ENCODE peak calls at places on chromosomes 2 and 18, in five cellular contexts. R is CD4-positive, alpha-beta T cell; H is ELR; B is COLO829; N is hippocampal formation. W is an unnamed sample.

GRCh38 chr18:7645756-7646155 is 78.6 kb downstream of the PTPRM start:
- DNase-seq in R (no peak), H (no peak), B (no peak), N (no peak), W (no peak)

GRCh38 chr2:107303964-107304363 is 418.0 kb upstream of the ST6GAL2 start:
- DNase-seq in R (no peak), H (no peak), B (peak), N (no peak), W (no peak)

GRCh38 chr18:26480897-26481795 is 67.2 kb downstream of the KCTD1 start:
- DNase-seq in R (no peak), H (peak), B (peak), N (no peak), W (no peak)

GRCh38 chr2:179031731-179032408 is 18.1 kb downstream of the CCDC141 start:
- DNase-seq in R (no peak), H (peak), B (no peak), N (no peak), W (no peak)

GRCh38 chr2:162477011-162477410 is 133.1 kb downstream of the GCA start:
- DNase-seq in R (no peak), H (peak), B (no peak), N (no peak), W (no peak)

GRCh38 chr2:65056215-65056989 is at the start of gene CEP68:
- DNase-seq in R (peak), H (peak), B (peak), N (peak), W (peak)

GRCh38 chr2:25043241-25043867 is 1.5 kb downstream of the EFR3B start:
- DNase-seq in R (peak), H (peak), B (no peak), N (no peak), W (no peak)

GRCh38 chr2:100891911-100892642 is 72.1 kb downstream of the NPAS2 start:
- DNase-seq in R (no peak), H (peak), B (peak), N (no peak), W (no peak)

GRCh38 chr2:45435316-45435715 is 175.8 kb downstream of the SRBD1 start:
- DNase-seq in R (no peak), H (peak), B (no peak), N (no peak), W (no peak)

GRCh38 chr2:233409286-233409991 is 55.1 kb downstream of the DGKD start:
- DNase-seq in R (no peak), H (no peak), B (no peak), N (no peak), W (no peak)

GRCh38 chr2:239805043-239805329 is 220.2 kb downstream of the NDUFA10 start:
- DNase-seq in R (no peak), H (no peak), B (no peak), N (no peak), W (no peak)

GRCh38 chr2:21163213-21163612 is 39.4 kb downstream of the TDRD15 start:
- DNase-seq in R (no peak), H (no peak), B (no peak), N (no peak), W (no peak)

GRCh38 chr2:226800941-226801784 is 1.5 kb upstream of the IRS1 start:
- DNase-seq in R (peak), H (peak), B (no peak), N (peak), W (peak)

GRCh38 chr2:2558476-2558875 is 227.4 kb upstream of the MYT1L start:
- DNase-seq in R (no peak), H (no peak), B (no peak), N (no peak), W (no peak)

GRCh38 chr2:215529271-215529670 is 93.4 kb upstream of the FN1 start:
- DNase-seq in R (no peak), H (peak), B (no peak), N (no peak), W (no peak)

GRCh38 chr2:241122376-241123002 is 20.4 kb upstream of the MTERF4 start:
- DNase-seq in R (no peak), H (no peak), B (no peak), N (no peak), W (no peak)

GRCh38 chr2:119383410-119384140 is 16.8 kb downstream of the DBI start:
- DNase-seq in R (no peak), H (no peak), B (no peak), N (no peak), W (no peak)

GRCh38 chr2:148992448-148992847 is 46.1 kb upstream of the LYPD6B start:
- DNase-seq in R (no peak), H (no peak), B (no peak), N (no peak), W (no peak)

GRCh38 chr18:76161983-76162382 is 333.1 kb downstream of the ZNF516 start:
- DNase-seq in R (no peak), H (no peak), B (no peak), N (no peak), W (no peak)